ENCODE peak calls at places on chromosome 3, in eight cellular contexts. I is CD4-positive, alpha-beta memory T cell; X is IMR-90; L is aorta; S is GM23248; K is psoas muscle; U is naive thymus-derived CD4-positive, alpha-beta T cell; F is CD8-positive, alpha-beta T cell. A is an unnamed sample. For H3K4me1, the result is how much of the 10 kb centered on the place peaks cover.

GRCh38 chr3:101379695-101380376 is 59.5 kb upstream of the IMPG2 start:
- DNase-seq in I (peak), X (no peak), L (no peak), S (no peak), K (no peak), U (no peak), F (no peak), A (no peak)

GRCh38 chr3:15923640-15924405 is 126.0 kb upstream of the ANKRD28 start:
- DNase-seq in I (no peak), X (peak), L (no peak), S (peak), K (no peak), U (no peak), F (no peak), A (no peak)

GRCh38 chr3:107660316-107660976 is 137.7 kb downstream of the BBX start:
- DNase-seq in I (peak), X (peak), L (no peak), S (peak), K (no peak), U (no peak), F (no peak), A (no peak)

GRCh38 chr3:181637056-181637798 is 74.5 kb upstream of the SOX2 start:
- DNase-seq in I (no peak), X (no peak), L (no peak), S (no peak), K (no peak), U (no peak), F (no peak), A (no peak)

GRCh38 chr3:108159865-108160264 is 62.4 kb downstream of the IFT57 start:
- DNase-seq in I (no peak), X (peak), L (no peak), S (peak), K (no peak), U (no peak), F (no peak), A (no peak)

GRCh38 chr3:170037463-170038433 is at the start of gene GPR160:
- DNase-seq in I (peak), X (peak), L (peak), S (peak), K (peak), U (peak), F (peak), A (peak)

GRCh38 chr3:49563040-49563578 is 8.8 kb downstream of the BSN start:
- DNase-seq in I (no peak), X (no peak), L (no peak), S (no peak), K (no peak), U (no peak), F (no peak), A (no peak)

GRCh38 chr3:41660510-41660909 is 301.4 kb downstream of the ULK4 start:
- DNase-seq in I (no peak), X (no peak), L (no peak), S (no peak), K (no peak), U (no peak), F (no peak), A (no peak)

GRCh38 chr3:59432676-59433075 is 382.9 kb upstream of the CFAP20DC start:
- DNase-seq in I (no peak), X (peak), L (no peak), S (peak), K (no peak), U (no peak), F (no peak), A (no peak)

GRCh38 chr3:176948123-176948522 is 249.2 kb downstream of the TBL1XR1 start:
- DNase-seq in I (no peak), X (no peak), L (no peak), S (no peak), K (no peak), U (no peak), F (no peak), A (no peak)

GRCh38 chr3:98961161-98962155 is 60.0 kb upstream of the DCBLD2 start:
- DNase-seq in I (no peak), X (peak), L (no peak), S (peak), K (no peak), U (no peak), F (no peak), A (no peak)

GRCh38 chr3:19489936-19490335 is 341.6 kb downstream of the KCNH8 start:
- DNase-seq in I (no peak), X (no peak), L (no peak), S (no peak), K (no peak), U (no peak), F (no peak), A (no peak)

GRCh38 chr3:146145642-146146041 is 15.3 kb downstream of the PLOD2 start:
- DNase-seq in I (no peak), X (no peak), L (no peak), S (no peak), K (no peak), U (no peak), F (no peak), A (no peak)

GRCh38 chr3:120113128-120114116 is 19.2 kb upstream of the GSK3B start:
- DNase-seq in I (no peak), X (peak), L (no peak), S (peak), K (no peak), U (no peak), F (no peak), A (no peak)

GRCh38 chr3:193174137-193174536 is 66.9 kb upstream of the PLAAT1 start:
- DNase-seq in I (no peak), X (no peak), L (no peak), S (peak), K (no peak), U (no peak), F (no peak), A (no peak)

DNA sequence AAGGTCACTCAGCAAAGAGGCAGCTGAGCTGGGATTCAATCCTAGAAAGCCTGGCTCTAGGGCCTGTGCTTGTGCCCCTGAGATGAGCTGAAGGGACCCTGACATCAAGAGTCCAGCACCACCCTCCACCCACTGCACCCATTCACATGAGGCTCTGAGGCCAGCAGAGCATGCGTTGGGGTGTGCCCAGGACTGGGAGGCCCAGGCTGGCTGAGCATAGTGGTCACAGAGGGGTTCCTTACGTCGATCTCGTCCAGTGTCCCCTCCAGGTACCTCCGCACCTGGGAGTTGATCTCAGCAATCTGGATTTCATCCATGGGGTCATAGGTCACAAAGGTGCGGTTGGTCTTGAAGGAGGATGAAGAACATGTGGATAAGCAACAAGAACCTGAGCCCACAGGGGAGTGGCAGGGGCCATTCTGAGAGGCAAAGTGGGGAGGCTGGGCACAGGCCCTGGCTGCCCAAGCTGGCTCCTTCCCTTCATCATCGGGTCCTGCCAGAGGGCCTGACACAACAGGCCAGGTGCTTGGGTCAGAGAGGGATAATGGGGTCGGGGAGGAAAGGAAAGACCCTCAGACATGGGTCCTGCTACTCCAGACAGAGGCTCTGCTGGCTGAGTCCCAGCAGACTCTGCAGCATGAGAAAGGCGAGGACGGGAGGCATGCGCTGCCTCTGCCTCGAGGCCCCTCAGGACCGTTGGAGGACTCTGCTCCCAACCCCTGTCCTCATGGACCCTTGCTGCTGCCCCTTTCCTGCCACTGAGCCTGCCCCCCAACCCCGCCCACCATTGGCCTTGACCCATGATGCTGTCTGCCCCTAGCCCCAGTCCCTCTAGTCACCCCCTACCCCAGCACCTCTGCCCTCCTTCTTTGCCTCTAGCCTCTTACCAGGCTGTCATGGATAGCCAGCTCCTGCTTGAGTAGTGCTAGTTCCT is 35.2 kb downstream of the KIF9 start:
- DNase-seq in I (no peak), X (no peak), L (no peak), S (no peak), K (no peak), U (no peak), F (no peak), A (no peak)
- H3K4me1 ChIP-seq in I (under half), X (under half), L (under half), S (under half), K (under half), U (under half), F (under half), A (under half)

GRCh38 chr3:152259480-152259879 is 9.2 kb upstream of the MBNL1 start:
- DNase-seq in I (no peak), X (no peak), L (no peak), S (no peak), K (no peak), U (no peak), F (no peak), A (no peak)

GRCh38 chr3:152257246-152258074 is 11.3 kb upstream of the MBNL1 start:
- DNase-seq in I (peak), X (peak), L (no peak), S (peak), K (no peak), U (no peak), F (no peak), A (no peak)

GRCh38 chr3:152256829-152257228 is 11.9 kb upstream of the MBNL1 start:
- DNase-seq in I (no peak), X (no peak), L (no peak), S (no peak), K (no peak), U (no peak), F (no peak), A (no peak)

GRCh38 chr3:152260026-152260425 is 8.7 kb upstream of the MBNL1 start:
- DNase-seq in I (no peak), X (peak), L (no peak), S (no peak), K (no peak), U (no peak), F (no peak), A (no peak)

DNA sequence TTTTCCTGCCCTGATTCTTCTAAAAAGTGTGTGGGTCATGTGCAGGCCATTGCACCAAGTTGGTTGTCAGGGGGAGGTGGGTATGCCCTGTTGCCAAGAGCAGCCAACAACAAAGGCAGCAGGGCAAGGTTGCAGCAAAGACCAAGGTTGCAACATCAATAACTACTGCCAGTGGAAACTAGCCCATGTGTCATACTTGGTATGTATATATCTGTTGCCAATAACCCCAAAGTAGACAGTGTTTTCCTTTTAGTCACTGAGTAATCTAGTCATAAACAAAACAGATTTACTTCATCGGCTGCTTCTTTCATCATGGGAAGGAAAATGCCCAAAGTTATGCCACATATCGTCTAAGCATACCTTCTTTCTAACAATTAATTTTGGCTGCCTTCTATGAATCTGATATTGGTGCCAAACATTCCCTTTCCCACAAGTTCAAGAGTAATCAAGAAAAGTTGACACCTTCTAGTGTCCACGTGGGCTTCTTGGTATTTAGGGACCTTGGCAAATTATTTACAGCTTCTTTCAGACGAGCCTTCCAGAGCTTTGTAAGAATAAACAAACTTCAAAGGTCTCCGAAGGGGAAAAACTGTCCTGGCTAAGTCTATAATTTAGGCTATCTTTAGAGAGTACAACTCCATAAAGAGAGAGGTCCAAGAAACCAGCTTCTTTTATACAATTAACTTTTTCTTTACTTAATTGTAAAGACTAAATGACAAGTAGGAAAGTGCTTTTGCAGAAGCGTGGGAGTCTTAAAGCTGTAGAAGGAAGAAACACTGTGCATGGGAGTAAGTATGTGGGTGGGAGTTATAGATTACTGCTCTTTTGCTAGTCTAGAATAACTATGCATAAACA is 10.1 kb upstream of the MBNL1 start:
- DNase-seq in I (peak), X (peak), L (peak), S (peak), K (peak), U (peak), F (peak), A (peak)
- H3K4me1 ChIP-seq in I (half or more), X (under half), L (under half), S (under half), K (under half), U (half or more), F (half or more), A (under half)

DNA sequence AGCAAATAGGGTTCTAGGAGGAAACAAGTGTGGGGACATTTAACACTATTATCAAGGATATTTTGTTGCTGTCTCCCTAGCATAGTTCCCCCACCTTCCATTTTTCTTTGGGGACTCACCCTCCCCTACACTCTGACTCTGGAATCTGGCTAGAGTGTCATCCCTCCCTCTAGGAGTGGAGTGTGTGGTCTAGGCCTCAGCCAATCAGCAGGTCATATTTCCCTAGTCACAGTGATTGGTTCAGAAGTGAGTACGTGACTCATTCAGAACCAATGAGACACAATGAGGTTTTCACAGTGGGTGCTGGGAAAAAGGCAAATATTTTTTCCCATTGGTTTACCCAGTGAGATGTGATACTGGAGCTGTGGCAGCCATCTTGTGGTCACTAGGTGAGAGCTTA is 234.4 kb downstream of the SHQ1 start:
- DNase-seq in I (no peak), X (no peak), L (no peak), S (no peak), K (no peak), U (no peak), F (no peak), A (no peak)
- H3K4me1 ChIP-seq in I (under half), X (under half), L (under half), S (under half), K (under half), U (under half), F (under half), A (under half)

GRCh38 chr3:13571264-13571663 is 22.3 kb downstream of the FBLN2 start:
- DNase-seq in I (no peak), X (no peak), L (peak), S (no peak), K (no peak), U (no peak), F (no peak), A (no peak)
- H3K4me1 ChIP-seq in I (under half), X (under half), L (under half), S (under half), K (under half), U (under half), F (under half), A (under half)

GRCh38 chr3:124879395-124879723 is 7.8 kb downstream of the ITGB5 start:
- DNase-seq in I (no peak), X (no peak), L (no peak), S (no peak), K (no peak), U (no peak), F (no peak), A (no peak)
- H3K4me1 ChIP-seq in I (under half), X (under half), L (under half), S (half or more), K (under half), U (under half), F (under half), A (under half)

GRCh38 chr3:42661593-42662022 is 8.1 kb downstream of the ZBTB47 start:
- DNase-seq in I (no peak), X (no peak), L (no peak), S (no peak), K (peak), U (no peak), F (no peak), A (no peak)
- H3K4me1 ChIP-seq in I (under half), X (under half), L (under half), S (under half), K (under half), U (under half), F (under half), A (under half)

GRCh38 chr3:66482005-66482404 is 18.8 kb downstream of the LRIG1 start:
- DNase-seq in I (no peak), X (no peak), L (no peak), S (no peak), K (no peak), U (no peak), F (no peak), A (no peak)

GRCh38 chr3:66478923-66479322 is 21.9 kb downstream of the LRIG1 start:
- DNase-seq in I (no peak), X (no peak), L (no peak), S (no peak), K (no peak), U (no peak), F (no peak), A (no peak)

GRCh38 chr3:66481071-66482001 is 19.5 kb downstream of the LRIG1 start:
- DNase-seq in I (no peak), X (peak), L (no peak), S (no peak), K (no peak), U (no peak), F (no peak), A (no peak)

GRCh38 chr3:66479532-66479947 is 21.3 kb downstream of the LRIG1 start:
- DNase-seq in I (no peak), X (no peak), L (no peak), S (no peak), K (no peak), U (no peak), F (no peak), A (no peak)

GRCh38 chr3:66480666-66481065 is 20.2 kb downstream of the LRIG1 start:
- DNase-seq in I (peak), X (peak), L (no peak), S (peak), K (no peak), U (no peak), F (no peak), A (no peak)
- H3K4me1 ChIP-seq in I (half or more), X (under half), L (under half), S (under half), K (half or more), U (under half), F (under half), A (under half)

GRCh38 chr3:14438929-14439328 is 36.5 kb downstream of the SLC6A6 start:
- DNase-seq in I (no peak), X (no peak), L (no peak), S (no peak), K (no peak), U (no peak), F (no peak), A (no peak)

GRCh38 chr3:14438262-14438661 is 35.9 kb downstream of the SLC6A6 start:
- DNase-seq in I (no peak), X (no peak), L (no peak), S (no peak), K (no peak), U (no peak), F (no peak), A (no peak)

GRCh38 chr3:14434541-14435151 is 32.2 kb downstream of the SLC6A6 start:
- DNase-seq in I (no peak), X (no peak), L (no peak), S (peak), K (peak), U (no peak), F (no peak), A (no peak)

GRCh38 chr3:14435175-14436011 is 33.0 kb downstream of the SLC6A6 start:
- DNase-seq in I (no peak), X (no peak), L (no peak), S (peak), K (no peak), U (no peak), F (no peak), A (no peak)

GRCh38 chr3:14436954-14437281 is 34.5 kb downstream of the SLC6A6 start:
- DNase-seq in I (no peak), X (no peak), L (no peak), S (no peak), K (no peak), U (no peak), F (no peak), A (no peak)
- H3K4me1 ChIP-seq in I (half or more), X (under half), L (under half), S (under half), K (half or more), U (under half), F (under half), A (under half)

DNA sequence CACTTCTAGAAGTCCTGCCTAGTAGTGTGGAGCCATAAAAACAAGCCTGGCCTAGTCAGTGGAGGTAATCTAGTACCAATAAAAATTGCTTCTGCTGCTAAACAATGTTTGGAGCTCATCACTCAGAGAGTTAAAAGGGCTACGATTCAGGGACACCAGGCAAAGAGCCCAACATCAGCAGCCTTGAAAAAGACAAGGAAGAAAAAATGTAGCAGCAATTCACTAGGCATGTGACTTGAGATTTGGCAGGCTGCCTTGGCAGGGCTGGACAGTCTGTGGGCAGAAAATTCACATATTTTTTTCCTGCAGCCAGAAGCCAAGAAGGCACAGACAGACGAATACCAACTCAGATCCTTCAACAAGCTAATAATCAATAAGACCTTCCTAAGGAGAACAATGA is 47.2 kb downstream of the IGSF11 start:
- DNase-seq in I (no peak), X (peak), L (peak), S (peak), K (no peak), U (no peak), F (no peak), A (no peak)
- H3K4me1 ChIP-seq in I (under half), X (under half), L (under half), S (under half), K (under half), U (under half), F (under half), A (under half)

A was measured in uterus.